ENCODE peak calls at places on chromosome 1, in four cellular contexts. Q is foreskin keratinocyte; P is nephron progenitor cell; F is stimulated activated CD4-positive, alpha-beta T cell treated with anti-CD3 and anti-CD28 coated beads, Interleukin-2, amount 100 ng/mL, for 48 hours. U is an unnamed sample.

GRCh38 chr1:199089393-199090122 is 450.7 kb downstream of the PTPRC start:
- DNase-seq in F (no peak), Q (peak), P (no peak), U (no peak)

GRCh38 chr1:6125366-6125765 is 54.8 kb downstream of the CHD5 start:
- DNase-seq in Q (no peak), P (no peak), F (no peak), U (no peak)

GRCh38 chr1:62398377-62398776 is 38.5 kb upstream of the USP1 start:
- DNase-seq in Q (peak), F (no peak), P (no peak), U (no peak)

GRCh38 chr1:226568077-226568831 is 19.7 kb downstream of the STUM start:
- DNase-seq in P (peak), Q (no peak), F (no peak), U (peak)

GRCh38 chr1:55172272-55172671 is 42.9 kb downstream of the USP24 start:
- DNase-seq in P (no peak), F (no peak), Q (no peak), U (no peak)

GRCh38 chr1:8702121-8702520 is 115.3 kb downstream of the RERE start:
- DNase-seq in P (no peak), Q (no peak), F (no peak), U (no peak)

GRCh38 chr1:87684786-87685185 is 356.1 kb downstream of the LMO4 start:
- DNase-seq in P (no peak), Q (no peak), F (no peak), U (no peak)

GRCh38 chr1:24391882-24392603 is 21.5 kb downstream of the STPG1 start:
- DNase-seq in Q (no peak), P (peak), F (peak), U (no peak)

GRCh38 chr1:29156543-29157268 is 25.0 kb downstream of the SRSF4 start:
- DNase-seq in Q (no peak), P (no peak), F (no peak), U (no peak)

GRCh38 chr1:184176058-184176457 is 124.5 kb downstream of the TSEN15 start:
- DNase-seq in P (no peak), Q (no peak), F (no peak), U (no peak)

GRCh38 chr1:204726478-204726877 is 40.9 kb upstream of the LRRN2 start:
- DNase-seq in Q (peak), F (no peak), P (no peak), U (no peak)

GRCh38 chr1:214108097-214108446 is 120.3 kb downstream of the PROX1 start:
- DNase-seq in Q (no peak), F (no peak), P (no peak), U (no peak)

GRCh38 chr1:150061632-150062101 is 5.9 kb upstream of the VPS45 start:
- DNase-seq in F (no peak), Q (peak), P (no peak), U (no peak)

GRCh38 chr1:167455786-167456446 is 62.4 kb downstream of the CD247 start:
- DNase-seq in F (no peak), P (peak), Q (no peak), U (no peak)

GRCh38 chr1:111742938-111743549 is 3.8 kb upstream of the INKA2 start:
- DNase-seq in P (no peak), Q (no peak), F (no peak), U (no peak)

GRCh38 chr1:70847013-70847412 is 200.6 kb downstream of the PTGER3 start:
- DNase-seq in F (no peak), P (no peak), Q (no peak), U (no peak)

GRCh38 chr1:51946300-51946699 is 44.2 kb downstream of the RAB3B start:
- DNase-seq in P (no peak), Q (no peak), F (no peak), U (no peak)

GRCh38 chr1:93919780-93920179 is 10.6 kb upstream of the GCLM start:
- DNase-seq in P (no peak), F (no peak), Q (no peak), U (no peak)

GRCh38 chr1:26541816-26542711 is 12.5 kb downstream of the RPS6KA1 start:
- DNase-seq in F (peak), Q (no peak), P (peak), U (peak)

GRCh38 chr1:50929376-50929958 is 30.6 kb downstream of the FAF1 start:
- DNase-seq in P (no peak), Q (peak), F (no peak), U (no peak)

GRCh38 chr1:200153277-200154055 is 126.0 kb downstream of the NR5A2 start:
- DNase-seq in F (peak), P (no peak), Q (no peak), U (no peak)

GRCh38 chr1:100736766-100737165 is 17.2 kb downstream of the VCAM1 start:
- DNase-seq in Q (no peak), F (no peak), P (no peak), U (no peak)

GRCh38 chr1:81225769-81226602 is 574.7 kb upstream of the ADGRL2 start:
- DNase-seq in P (no peak), Q (no peak), F (no peak), U (no peak)

GRCh38 chr1:12153181-12153785 is 13.5 kb upstream of the TNFRSF1B start:
- DNase-seq in F (no peak), Q (no peak), P (no peak), U (peak)

GRCh38 chr1:151829352-151830046 is 2.1 kb downstream of the RORC start:
- DNase-seq in F (no peak), Q (no peak), P (no peak), U (no peak)